ENCODE peak calls at places on chromosomes 7 and 10, in four cellular contexts. B, H, J and Q are unnamed samples.

GRCh38 chr10:70589762-70590662 is 12.5 kb downstream of the PRF1 start:
- DNase-seq in J (no peak), H (no peak), B (no peak), Q (no peak)

GRCh38 chr10:113381906-113382562 is 170.8 kb upstream of the HABP2 start:
- DNase-seq in J (no peak), B (no peak), H (no peak), Q (no peak)

GRCh38 chr7:2860627-2861133 is 16.6 kb upstream of the GNA12 start:
- DNase-seq in B (no peak), H (peak; percentile 24), J (no peak), Q (no peak)

GRCh38 chr10:121288864-121289659 is 309.2 kb downstream of the FGFR2 start:
- DNase-seq in H (no peak), B (no peak), J (no peak), Q (no peak)

GRCh38 chr10:1598393-1599153 is 138.8 kb downstream of the ADARB2 start:
- DNase-seq in H (no peak), J (no peak), B (no peak), Q (no peak)

GRCh38 chr7:88005191-88005590 is 71.1 kb downstream of the ADAM22 start:
- DNase-seq in B (no peak), J (no peak), H (no peak), Q (no peak)

GRCh38 chr10:75404335-75405200 is 3.0 kb upstream of the ZNF503 start:
- DNase-seq in H (peak; percentile 52), J (no peak), B (peak; percentile 24), Q (no peak)

GRCh38 chr7:154574235-154574634 is 428.7 kb downstream of the PAXIP1 start:
- DNase-seq in H (no peak), B (no peak), J (no peak), Q (no peak)

GRCh38 chr7:94394058-94394398 is 667 bp upstream of the COL1A2 start:
- DNase-seq in H (no peak), J (no peak), B (no peak), Q (no peak)

GRCh38 chr10:27746364-27747095 is 911 bp upstream of the MKX start:
- DNase-seq in J (no peak), B (no peak), H (no peak), Q (no peak)

GRCh38 chr7:2710256-2710655 is 22.3 kb downstream of the AMZ1 start:
- DNase-seq in B (no peak), J (peak; percentile 59), H (no peak), Q (no peak)

GRCh38 chr10:21041763-21042458 is 144.8 kb upstream of the NEBL start:
- DNase-seq in J (no peak), H (no peak), B (no peak), Q (no peak)

GRCh38 chr7:69603937-69604494 is 5.7 kb downstream of the AUTS2 start:
- DNase-seq in B (no peak), J (no peak), H (no peak), Q (no peak)

GRCh38 chr10:62059424-62059913 is 158.0 kb downstream of the ARID5B start:
- DNase-seq in J (no peak), H (no peak), B (no peak), Q (no peak)

GRCh38 chr10:110158051-110159005 is 49.1 kb upstream of the MXI1 start:
- DNase-seq in H (no peak), J (no peak), B (no peak), Q (no peak)

GRCh38 chr10:127977368-127978009 is 70.6 kb downstream of the PTPRE start:
- DNase-seq in J (no peak), H (no peak), B (no peak), Q (no peak)

GRCh38 chr10:526651-527312 is 162.7 kb downstream of the DIP2C start:
- DNase-seq in B (no peak), J (no peak), H (no peak), Q (no peak)

GRCh38 chr10:85612833-85613232 is 753.8 kb downstream of the GRID1 start:
- DNase-seq in J (no peak), B (no peak), H (no peak), Q (no peak)

GRCh38 chr7:107596881-107597581 is 17.0 kb downstream of the BCAP29 start:
- DNase-seq in J (no peak), H (no peak), B (no peak), Q (no peak)

GRCh38 chr7:80078159-80078731 is 56.4 kb upstream of the GNAI1 start:
- DNase-seq in B (peak; percentile 18), J (no peak), H (peak; percentile 35), Q (no peak)

GRCh38 chr7:127655720-127656119 is 3.7 kb downstream of the SND1 start:
- DNase-seq in H (no peak), B (no peak), J (no peak), Q (no peak)

GRCh38 chr7:80047032-80047431 is 87.6 kb upstream of the GNAI1 start:
- DNase-seq in J (no peak), B (no peak), H (peak; percentile 8), Q (no peak)

GRCh38 chr7:112176693-112177415 is 29.3 kb downstream of the DOCK4 start:
- DNase-seq in H (no peak), B (no peak), J (no peak), Q (no peak)

GRCh38 chr10:34598972-34599371 is 216.1 kb downstream of the PARD3 start:
- DNase-seq in B (no peak), H (no peak), J (no peak), Q (no peak)

GRCh38 chr7:148142660-148143248 is 447.8 kb upstream of the C7orf33 start:
- DNase-seq in B (no peak), J (no peak), H (peak; percentile 47), Q (peak; percentile 66)

GRCh38 chr7:151796871-151797270 is 80.0 kb downstream of the PRKAG2 start:
- DNase-seq in J (no peak), H (no peak), B (no peak), Q (no peak)

GRCh38 chr7:129271500-129272355 is 46.9 kb downstream of the AHCYL2 start:
- DNase-seq in J (peak; percentile 60), H (peak; percentile 46), B (peak; percentile 32), Q (no peak)